ENCODE peak calls at places on chromosome 16, in seven cellular contexts. C is AG04450; B is IMR-90; V is CD8-positive, alpha-beta T cell; U is Caco-2; L is uterus; J is BE2C. W is an unnamed sample.

GRCh38 chr16:50474138-50474537 is 74.1 kb upstream of the NKD1 start:
- DNase-seq in C (no peak), V (no peak), B (no peak), L (no peak), U (peak; percentile 12), J (no peak), W (no peak)

GRCh38 chr16:106623-107324 is 28.7 kb downstream of the MPG start:
- DNase-seq in J (peak; percentile 65), U (peak; percentile 54), B (peak; percentile 84), C (peak; percentile 74), V (peak; percentile 31), L (peak; percentile 65), W (peak; percentile 29)

GRCh38 chr16:53600076-53600475 is 97.1 kb upstream of the AKTIP start:
- DNase-seq in V (no peak), J (no peak), U (no peak), B (peak; percentile 20), L (no peak), C (no peak), W (no peak)

GRCh38 chr16:30896203-30896889 is at the start of gene CTF1:
- DNase-seq in C (peak; percentile 78), B (peak; percentile 89), U (peak; percentile 88), V (no peak), L (peak; percentile 91), J (no peak), W (no peak)

GRCh38 chr16:68040506-68041288 is 17.6 kb downstream of the DUS2 start:
- DNase-seq in B (peak; percentile 51), J (peak; percentile 83), V (peak; percentile 89), L (peak; percentile 74), C (peak; percentile 18), U (peak; percentile 86), W (peak; percentile 76)

GRCh38 chr16:84832488-84833141 is 12.8 kb downstream of the CRISPLD2 start:
- DNase-seq in J (no peak), C (peak; percentile 100), U (no peak), V (no peak), L (peak; percentile 99), B (peak; percentile 100), W (no peak)

GRCh38 chr16:87847785-87848675 is 21.3 kb downstream of the SLC7A5 start:
- DNase-seq in V (no peak), C (no peak), B (no peak), U (no peak), J (no peak), L (no peak), W (no peak)

GRCh38 chr16:8458481-8458880 is 131.8 kb downstream of the TMEM114 start:
- DNase-seq in B (no peak), U (no peak), J (no peak), V (no peak), L (no peak), C (no peak), W (no peak)

GRCh38 chr16:66346221-66346620 is 20.3 kb upstream of the CDH5 start:
- DNase-seq in J (no peak), V (no peak), C (no peak), B (no peak), L (no peak), U (no peak), W (no peak)

GRCh38 chr16:49639739-49640388 is 216.0 kb downstream of the ZNF423 start:
- DNase-seq in B (peak; percentile 77), C (peak; percentile 67), V (no peak), J (peak; percentile 48), U (no peak), L (peak; percentile 57), W (no peak)

GRCh38 chr16:73610160-73610559 is 562.2 kb upstream of the ZFHX3 start:
- DNase-seq in B (no peak), J (no peak), V (no peak), C (no peak), U (no peak), L (no peak), W (no peak)

GRCh38 chr16:87219287-87219909 is 97.8 kb downstream of the C16orf95 start:
- DNase-seq in J (no peak), U (no peak), V (no peak), C (no peak), B (no peak), L (no peak), W (no peak)

GRCh38 chr16:64098451-64098850 is 1023.4 kb downstream of the CDH11 start:
- DNase-seq in J (no peak), V (no peak), U (no peak), C (no peak), L (no peak), B (no peak), W (no peak)

GRCh38 chr16:74726056-74726455 is 25.4 kb upstream of the MLKL start:
- DNase-seq in C (no peak), U (no peak), L (no peak), B (no peak), V (no peak), J (no peak), W (no peak)

GRCh38 chr16:78122774-78123315 is 23.4 kb downstream of the WWOX start:
- DNase-seq in U (no peak), C (peak; percentile 15), J (peak; percentile 24), L (no peak), V (no peak), B (peak; percentile 53), W (no peak)

GRCh38 chr16:12458591-12459400 is 344.9 kb downstream of the CPPED1 start:
- DNase-seq in L (no peak), U (no peak), B (no peak), V (peak; percentile 9), C (no peak), J (no peak), W (no peak)

GRCh38 chr16:30377050-30377811 is 2.6 kb downstream of the MYL11 start:
- DNase-seq in U (no peak), J (no peak), C (no peak), B (no peak), V (no peak), L (no peak), W (no peak)

GRCh38 chr16:16163571-16163970 is 59.7 kb downstream of the ABCC6 start:
- DNase-seq in U (no peak), B (no peak), L (no peak), C (no peak), V (no peak), J (no peak), W (no peak)

GRCh38 chr16:16161319-16161718 is 62.0 kb downstream of the ABCC6 start:
- DNase-seq in B (no peak), V (no peak), C (no peak), U (no peak), J (no peak), L (no peak), W (no peak)

GRCh38 chr16:16163109-16163508 is 60.2 kb downstream of the ABCC6 start:
- DNase-seq in U (no peak), L (no peak), V (no peak), C (no peak), B (no peak), J (no peak), W (no peak)

GRCh38 chr16:16164244-16164643 is 59.0 kb downstream of the ABCC6 start:
- DNase-seq in V (no peak), C (no peak), B (no peak), J (no peak), L (no peak), U (no peak), W (no peak)

GRCh38 chr16:16162591-16162990 is 60.7 kb downstream of the ABCC6 start:
- DNase-seq in L (no peak), C (no peak), U (no peak), J (no peak), V (no peak), B (no peak), W (no peak)
- H3K9me3 ChIP-seq in L (no peaks in the 10 kb centered on the region), C (peaks cover 13% of the 10 kb centered on the region), U (no peaks in the 10 kb centered on the region), J (peaks cover 6% of the 10 kb centered on the region), V (peaks cover 10% of the 10 kb centered on the region), B (peaks cover 17% of the 10 kb centered on the region), W (no peaks in the 10 kb centered on the region)

GRCh38 chr16:31916056-31916488 is 42.5 kb downstream of the ZNF267 start:
- DNase-seq in C (no peak), B (no peak), V (no peak), U (no peak), J (no peak), L (no peak), W (no peak)
- H3K9me3 ChIP-seq in C (peaks cover 25% of the 10 kb centered on the region), B (peaks cover 55% of the 10 kb centered on the region), V (peaks cover 76% of the 10 kb centered on the region), U (peaks cover 52% of the 10 kb centered on the region), J (no peaks in the 10 kb centered on the region), L (no peaks in the 10 kb centered on the region), W (peaks cover 91% of the 10 kb centered on the region)

GRCh38 chr16:3321802-3322201 is 16.5 kb downstream of the ZNF75A start:
- DNase-seq in L (no peak), C (no peak), V (no peak), U (no peak), J (no peak), B (no peak), W (no peak)
- H3K9me3 ChIP-seq in L (no peaks in the 10 kb centered on the region), C (peaks cover 36% of the 10 kb centered on the region), V (peaks cover 48% of the 10 kb centered on the region), U (peaks cover 26% of the 10 kb centered on the region), J (peaks cover 8% of the 10 kb centered on the region), B (peaks cover 61% of the 10 kb centered on the region), W (peaks cover 36% of the 10 kb centered on the region)

DNA sequence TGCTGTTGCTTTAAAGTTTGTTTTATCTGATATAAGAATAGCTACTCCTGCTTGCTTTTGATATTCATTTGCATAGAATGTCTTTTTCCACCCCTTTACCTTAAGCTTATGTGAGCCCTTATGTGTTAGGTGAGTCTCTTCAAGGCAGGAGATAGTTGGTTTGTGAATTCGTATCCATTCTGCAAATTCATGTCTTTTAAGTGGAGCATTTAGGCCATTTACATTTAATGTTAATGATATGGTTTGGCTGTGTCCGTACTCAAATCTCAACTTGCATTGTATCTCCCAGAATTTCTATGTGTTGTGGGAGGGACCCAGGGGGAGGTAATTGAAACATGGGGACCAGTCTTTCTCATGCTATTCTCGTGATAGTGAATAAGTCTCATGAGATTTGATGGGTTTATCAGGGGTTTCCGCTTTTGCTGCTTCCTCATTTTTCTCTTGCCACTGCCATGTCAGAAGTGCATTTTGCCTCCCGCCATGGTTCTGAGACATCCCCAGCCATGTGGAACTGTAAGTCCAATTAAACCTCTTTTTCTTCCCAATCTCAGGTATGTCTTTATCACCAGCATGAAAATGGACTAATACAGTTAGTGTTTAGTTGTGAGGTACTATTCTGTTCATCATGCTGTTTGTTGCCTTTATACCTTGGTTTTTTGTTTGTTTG is 27.2 kb downstream of the ATF7IP2 start:
- DNase-seq in C (no peak), B (no peak), V (no peak), J (no peak), L (no peak), U (no peak), W (no peak)
- H3K9me3 ChIP-seq in C (peaks cover 12% of the 10 kb centered on the region), B (peaks cover 10% of the 10 kb centered on the region), V (peaks cover 28% of the 10 kb centered on the region), J (no peaks in the 10 kb centered on the region), L (no peaks in the 10 kb centered on the region), U (peaks cover 35% of the 10 kb centered on the region), W (peaks cover 21% of the 10 kb centered on the region)

W was measured in T-helper 17 cell.